ENCODE peak calls at places on chromosomes 5 and 9, in eight cellular contexts. K is sigmoid colon; X is CD8-positive, alpha-beta memory T cell; B is coronary artery; T is MM.1S; R is hepatocyte; Q is IMR-90; C is foreskin fibroblast. E is an unnamed sample.

GRCh38 chr9:81389569-81389993 is 299.8 kb downstream of the TLE1 start:
- DNase-seq in X (no peak), R (peak), C (peak), T (no peak), K (peak), Q (peak), B (no peak), E (peak)

GRCh38 chr9:91886433-91887031 is 63.5 kb downstream of the ROR2 start:
- DNase-seq in Q (no peak), X (no peak), R (no peak), T (no peak), K (no peak), C (no peak), B (no peak), E (no peak)

GRCh38 chr9:108053555-108054061 is 564.0 kb upstream of the KLF4 start:
- DNase-seq in X (no peak), B (no peak), Q (peak), C (peak), T (no peak), K (peak), R (peak), E (peak)

GRCh38 chr5:2651116-2651515 is 100.4 kb downstream of the IRX2 start:
- DNase-seq in Q (no peak), C (no peak), K (no peak), T (no peak), X (no peak), B (peak), R (no peak), E (no peak)

GRCh38 chr9:121498150-121498486 is 1.5 kb downstream of the GGTA1 start:
- DNase-seq in B (no peak), T (peak), Q (peak), X (peak), K (no peak), C (peak), R (peak), E (peak)

GRCh38 chr5:137234973-137235943 is 263.9 kb downstream of the SPOCK1 start:
- DNase-seq in T (no peak), X (no peak), K (no peak), C (no peak), Q (no peak), B (no peak), R (no peak), E (no peak)

GRCh38 chr9:30775236-30775635 is 1609.2 kb upstream of the ACO1 start:
- DNase-seq in C (no peak), T (no peak), K (no peak), B (no peak), X (no peak), R (no peak), Q (no peak), E (no peak)

GRCh38 chr9:92759990-92760893 is 4.4 kb downstream of the BICD2 start:
- DNase-seq in Q (no peak), C (no peak), K (peak), B (no peak), X (no peak), R (no peak), T (no peak), E (no peak)

GRCh38 chr5:38535281-38535750 is 21.1 kb downstream of the LIFR start:
- DNase-seq in Q (no peak), X (no peak), B (no peak), C (no peak), K (no peak), R (peak), T (no peak), E (peak)

GRCh38 chr5:73344835-73345234 is 103.7 kb downstream of the FOXD1 start:
- DNase-seq in T (no peak), R (no peak), X (no peak), B (no peak), K (no peak), Q (no peak), C (no peak), E (no peak)

GRCh38 chr9:128554155-128554862 is 1.9 kb downstream of the SPTAN1 start:
- DNase-seq in T (no peak), C (peak), Q (peak), K (peak), B (peak), X (peak), R (peak), E (peak)
- H3K4me3 ChIP-seq in T (no peak), C (peak), Q (peak), K (peak), B (peak), X (peak), R (peak), E (peak)

DNA sequence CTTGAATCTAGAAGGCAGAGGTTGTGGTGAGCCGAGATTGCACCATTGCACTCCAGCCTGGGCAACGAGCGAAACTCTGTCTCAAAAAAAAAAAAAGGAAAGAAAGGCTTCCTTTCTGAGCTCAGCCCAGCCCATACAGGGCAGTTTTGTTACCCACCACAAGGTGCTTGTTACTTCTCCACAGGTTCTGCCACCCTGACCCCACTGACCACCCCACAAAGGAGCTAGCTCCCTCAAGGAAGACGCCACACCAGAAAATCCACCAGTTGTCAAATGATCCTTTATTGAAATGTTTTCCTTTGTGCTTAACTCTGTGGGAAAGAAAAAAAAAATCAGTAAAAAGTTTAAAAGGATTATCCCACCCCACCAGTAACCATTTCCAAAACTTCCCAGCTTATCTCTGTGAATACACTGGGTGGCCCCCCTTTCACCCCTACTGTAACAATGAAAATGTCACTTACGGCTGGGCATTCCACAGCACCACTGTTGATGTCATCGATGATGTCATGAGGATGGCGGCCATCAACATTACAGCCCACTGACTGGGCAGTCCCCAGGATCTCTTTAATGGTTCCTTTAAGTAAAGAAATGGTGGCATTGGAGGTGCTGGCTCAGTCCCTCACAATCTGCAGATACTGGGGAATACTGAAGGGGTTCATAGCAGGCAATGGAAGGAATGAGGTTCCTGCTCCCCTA is 3.6 kb downstream of the RPL12 start:
- DNase-seq in R (no peak), C (no peak), X (no peak), K (no peak), Q (peak), T (no peak), B (no peak), E (peak)
- H3K4me3 ChIP-seq in R (no peak), C (no peak), X (no peak), K (no peak), Q (no peak), T (no peak), B (no peak), E (no peak)

DNA sequence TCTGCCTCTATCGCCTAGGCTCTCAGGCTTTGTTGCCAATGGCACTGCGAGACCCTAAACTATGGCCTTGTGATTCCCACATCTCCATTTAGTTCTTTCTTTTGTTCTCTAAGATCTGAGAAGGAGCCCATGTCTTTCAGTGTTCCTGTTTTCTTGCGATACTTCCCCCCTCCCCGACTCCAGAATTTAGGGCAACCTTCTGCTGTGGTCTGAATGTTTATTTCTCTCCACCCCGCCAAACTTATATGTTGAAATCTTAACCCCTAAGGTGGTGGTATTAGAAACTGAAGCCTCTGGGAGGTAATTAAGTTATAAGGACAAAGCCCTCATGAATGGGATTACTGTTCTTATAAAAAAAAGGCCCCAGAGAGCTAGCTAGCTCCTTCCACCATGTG is 6.4 kb downstream of the TMC1 start:
- DNase-seq in R (no peak), B (no peak), X (no peak), Q (no peak), K (no peak), T (no peak), C (no peak), E (peak)
- H3K4me3 ChIP-seq in R (no peak), B (peak), X (peak), Q (peak), K (peak), T (no peak), C (peak), E (peak)

DNA sequence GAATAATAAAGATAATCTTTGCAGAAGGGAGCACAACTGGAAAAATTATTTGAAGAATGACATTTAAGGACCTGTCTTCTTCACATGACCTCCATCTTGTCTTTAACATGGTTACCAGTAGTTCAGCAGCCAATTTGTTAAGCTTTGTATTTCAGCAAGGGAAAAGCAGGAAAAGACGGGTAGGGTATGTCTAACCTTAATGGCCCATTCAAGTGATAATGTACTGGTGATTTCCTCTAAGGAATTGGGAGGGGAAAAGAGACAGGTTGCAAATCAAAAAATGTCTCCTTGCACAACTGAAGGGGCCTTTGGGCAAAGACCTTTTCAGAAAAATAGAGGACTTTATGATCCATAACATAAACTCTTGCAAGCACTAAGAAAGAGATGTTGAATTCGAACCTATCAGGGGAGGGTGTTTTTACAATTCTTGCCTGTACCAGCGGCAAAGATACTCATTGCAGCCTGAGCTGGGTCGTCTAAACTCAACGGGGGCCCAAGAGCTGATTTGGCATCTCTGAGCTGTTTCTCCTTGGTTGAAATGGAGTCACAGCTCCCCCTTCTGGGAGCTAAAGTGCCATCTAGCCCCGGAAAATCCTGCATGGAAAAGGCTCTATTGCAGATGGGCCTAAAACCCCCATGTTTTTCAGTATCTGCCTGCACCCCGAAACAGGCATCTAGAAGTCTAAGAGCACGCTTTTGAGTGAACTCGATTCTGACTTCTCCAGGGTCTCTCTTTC is 3.8 kb downstream of the BRINP1 start:
- DNase-seq in X (no peak), K (no peak), B (no peak), C (no peak), Q (no peak), R (peak), T (peak), E (peak)
- H3K4me3 ChIP-seq in X (no peak), K (no peak), B (no peak), C (no peak), Q (no peak), R (no peak), T (no peak), E (no peak)

DNA sequence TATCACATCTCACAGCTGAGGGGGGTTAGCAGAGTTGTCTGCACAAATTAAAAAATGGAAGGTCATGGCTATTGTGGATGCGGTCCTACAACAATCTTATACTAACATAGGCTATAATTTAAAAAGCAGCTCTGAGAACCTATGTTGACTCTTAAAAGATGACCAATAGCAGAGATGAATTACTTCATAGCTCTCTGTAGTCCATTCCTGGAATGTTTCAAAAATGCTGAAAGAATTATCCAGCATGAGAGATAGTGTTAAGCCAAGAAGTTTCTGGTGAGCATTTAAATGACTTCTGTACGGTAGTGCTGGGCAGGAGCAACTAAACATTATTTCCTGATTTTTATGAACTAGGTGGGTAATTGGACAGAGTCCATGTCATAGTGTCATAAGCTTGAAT is 218.2 kb upstream of the NUDT12 start:
- DNase-seq in Q (no peak), K (no peak), B (no peak), X (no peak), R (no peak), T (no peak), C (no peak), E (no peak)
- H3K4me3 ChIP-seq in Q (no peak), K (no peak), B (no peak), X (no peak), R (no peak), T (no peak), C (no peak), E (no peak)

DNA sequence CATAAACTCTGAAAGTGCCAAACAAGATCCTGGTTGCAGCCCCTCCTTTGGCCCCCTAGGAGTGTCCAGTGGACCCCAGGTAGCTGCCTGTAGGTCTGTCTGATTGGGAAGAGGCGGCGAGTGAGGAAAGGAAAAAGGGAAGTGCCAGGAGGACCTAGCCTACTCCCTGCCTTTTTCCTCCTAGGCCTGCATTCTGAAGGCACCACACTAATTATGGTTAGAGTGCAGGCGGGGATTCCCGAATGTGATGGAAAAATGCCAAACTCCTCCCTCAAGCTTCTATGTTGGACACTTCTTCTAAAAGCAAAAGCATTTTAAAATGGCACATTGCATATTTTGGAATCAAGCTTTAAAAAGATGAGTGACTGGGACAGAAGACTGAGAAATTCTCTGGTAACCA is 83.2 kb upstream of the SMIM15 start:
- DNase-seq in T (peak), C (no peak), B (no peak), X (no peak), Q (peak), K (no peak), R (no peak), E (peak)
- H3K4me3 ChIP-seq in T (no peak), C (no peak), B (peak), X (no peak), Q (no peak), K (no peak), R (no peak), E (no peak)

GRCh38 chr5:126915496-126915895 is 114.9 kb downstream of the MARCHF3 start:
- DNase-seq in B (no peak), K (no peak), X (no peak), C (no peak), R (no peak), T (no peak), Q (no peak), E (no peak)

GRCh38 chr5:126909856-126910255 is 120.5 kb downstream of the MARCHF3 start:
- DNase-seq in X (no peak), K (no peak), Q (no peak), C (no peak), B (no peak), R (no peak), T (no peak), E (no peak)

GRCh38 chr5:126914813-126915436 is 115.4 kb downstream of the MARCHF3 start:
- DNase-seq in R (no peak), C (no peak), B (no peak), Q (no peak), X (no peak), T (no peak), K (no peak), E (no peak)

GRCh38 chr5:126913316-126913715 is 117.0 kb downstream of the MARCHF3 start:
- DNase-seq in X (no peak), T (no peak), Q (no peak), R (no peak), K (no peak), C (no peak), B (no peak), E (peak)

GRCh38 chr5:126912607-126913006 is 117.8 kb downstream of the MARCHF3 start:
- DNase-seq in Q (peak), C (peak), X (no peak), R (no peak), B (no peak), K (no peak), T (no peak), E (peak)
- H3K4me3 ChIP-seq in Q (no peak), C (no peak), X (no peak), R (no peak), B (no peak), K (no peak), T (no peak), E (no peak)

GRCh38 chr9:695252-695651 is 146.2 kb upstream of the DMRT1 start:
- DNase-seq in Q (no peak), K (no peak), X (no peak), C (no peak), R (no peak), B (no peak), T (no peak), E (no peak)
- H3K4me3 ChIP-seq in Q (no peak), K (peak), X (no peak), C (peak), R (no peak), B (peak), T (no peak), E (no peak)

DNA sequence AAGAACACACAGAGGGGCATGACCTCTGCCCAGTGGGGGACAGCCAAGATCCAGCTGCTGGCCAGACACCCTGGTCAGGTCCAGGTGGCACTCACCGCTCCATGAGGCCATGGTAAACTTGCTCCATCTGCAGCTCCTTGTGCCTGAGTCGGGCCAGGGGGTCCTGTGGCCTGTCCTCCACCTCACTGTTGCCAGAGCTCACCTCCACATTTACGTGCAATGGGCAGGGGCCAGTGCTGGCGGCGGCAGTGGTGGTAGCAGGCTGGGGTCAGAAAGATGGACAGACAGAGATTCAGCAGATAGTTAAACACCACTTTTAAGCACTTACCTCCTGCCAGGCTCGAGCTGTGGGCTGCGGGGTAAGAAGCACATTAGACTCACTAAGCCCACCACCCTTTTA is 28.0 kb downstream of the AKNA start:
- DNase-seq in R (no peak), X (no peak), B (no peak), C (no peak), K (no peak), Q (no peak), T (no peak), E (no peak)
- H3K4me3 ChIP-seq in R (no peak), X (no peak), B (no peak), C (no peak), K (no peak), Q (no peak), T (no peak), E (no peak)

E was measured in fibroblast of villous mesenchyme.